ENCODE peak calls at places on chromosomes 7 and 10, in six cellular contexts. O is pancreas, T is AG04450, S is GM23338, E is heart left ventricle, L is right atrium auricular region. U is an unnamed sample.

GRCh38 chr10:77513783-77514331 is 123.8 kb downstream of the KCNMA1 start:
- DNase-seq in O (peak), T (peak), S (peak), E (peak), L (no peak), U (peak)

GRCh38 chr10:58982470-58983239 is 193.8 kb upstream of the PHYHIPL start:
- DNase-seq in O (no peak), T (no peak), S (no peak), E (no peak), L (no peak), U (no peak)

GRCh38 chr7:158018061-158018796 is 569.4 kb downstream of the PTPRN2 start:
- DNase-seq in O (no peak), T (no peak), S (no peak), E (no peak), L (peak), U (no peak)

GRCh38 chr7:117323585-117323876 is 673 bp upstream of the WNT2 start:
- DNase-seq in O (no peak), T (no peak), S (peak), E (no peak), L (no peak), U (no peak)

GRCh38 chr7:36928718-36929117 is 204.4 kb upstream of the AOAH start:
- DNase-seq in O (no peak), T (no peak), S (no peak), E (no peak), L (no peak), U (no peak)

GRCh38 chr10:118850418-118851061 is 95.8 kb upstream of the CACUL1 start:
- DNase-seq in O (peak), T (no peak), S (peak), E (peak), L (peak), U (peak)

GRCh38 chr7:1271046-1271445 is 38.4 kb downstream of the UNCX start:
- DNase-seq in O (no peak), T (no peak), S (no peak), E (no peak), L (no peak), U (no peak)

GRCh38 chr7:28855538-28856217 is 102.5 kb downstream of the TRIL start:
- DNase-seq in O (peak), T (peak), S (no peak), E (no peak), L (no peak), U (peak)

GRCh38 chr10:109866168-109866994 is 56.9 kb downstream of the XPNPEP1 start:
- DNase-seq in O (no peak), T (no peak), S (peak), E (peak), L (peak), U (peak)

GRCh38 chr10:13789448-13789829 is 202.7 kb downstream of the PRPF18 start:
- DNase-seq in O (no peak), T (no peak), S (no peak), E (no peak), L (no peak), U (no peak)

GRCh38 chr7:137992738-137993394 is 9.0 kb downstream of the CREB3L2 start:
- DNase-seq in O (no peak), T (peak), S (no peak), E (peak), L (peak), U (peak)

DNA sequence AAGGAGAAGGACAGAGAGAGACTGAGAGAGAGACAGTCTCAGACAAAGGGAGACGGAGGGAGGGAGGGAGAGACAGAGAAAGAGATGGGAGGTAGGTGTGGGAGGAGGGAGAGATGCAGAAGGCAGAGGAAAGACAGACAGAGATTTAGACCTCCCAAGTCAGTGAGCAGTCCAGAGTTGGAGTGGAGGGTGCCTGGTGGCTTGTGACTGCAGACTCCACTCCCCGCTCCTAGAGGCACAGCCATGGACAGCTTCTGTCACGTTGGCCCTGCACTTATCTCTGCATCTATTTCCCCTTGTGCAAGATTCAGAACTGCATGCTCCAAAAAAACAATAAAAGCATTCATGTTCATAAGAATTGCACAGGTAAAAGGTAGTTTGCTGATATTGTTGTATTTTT is 10.7 kb downstream of the IKZF1 start:
- DNase-seq in O (no peak), T (no peak), S (no peak), E (no peak), L (no peak), U (no peak)
- H3K4me3 ChIP-seq in O (no peak), T (no peak), S (no peak), E (no peak), L (no peak), U (no peak)

GRCh38 chr10:127720142-127720541 is 16.8 kb upstream of the FOXI2 start:
- DNase-seq in O (no peak), T (no peak), S (no peak), E (no peak), L (no peak), U (no peak)

GRCh38 chr10:127715782-127716378 is 21.1 kb upstream of the FOXI2 start:
- DNase-seq in O (no peak), T (no peak), S (peak), E (no peak), L (no peak), U (peak)

GRCh38 chr10:127715249-127715648 is 21.7 kb upstream of the FOXI2 start:
- DNase-seq in O (no peak), T (no peak), S (peak), E (no peak), L (no peak), U (no peak)

GRCh38 chr10:127720903-127721302 is 16.1 kb upstream of the FOXI2 start:
- DNase-seq in O (no peak), T (no peak), S (peak), E (no peak), L (no peak), U (no peak)
- TF ChIP-seq CTCF in O (no peak), T (no peak), S (peak), E (no peak), L (no peak), U (no peak)

GRCh38 chr10:46092523-46093195 is 46.6 kb upstream of the MSMB start:
- DNase-seq in O (no peak), T (no peak), S (no peak), E (no peak), L (peak), U (no peak)

GRCh38 chr10:46094931-46095755 is 49.1 kb upstream of the MSMB start:
- DNase-seq in O (no peak), T (no peak), S (no peak), E (no peak), L (no peak), U (no peak)

GRCh38 chr10:46096426-46096825 is 50.4 kb upstream of the MSMB start:
- DNase-seq in O (no peak), T (no peak), S (no peak), E (no peak), L (no peak), U (peak)

GRCh38 chr10:46091834-46092522 is 45.9 kb upstream of the MSMB start:
- DNase-seq in O (no peak), T (no peak), S (no peak), E (no peak), L (peak), U (no peak)

DNA sequence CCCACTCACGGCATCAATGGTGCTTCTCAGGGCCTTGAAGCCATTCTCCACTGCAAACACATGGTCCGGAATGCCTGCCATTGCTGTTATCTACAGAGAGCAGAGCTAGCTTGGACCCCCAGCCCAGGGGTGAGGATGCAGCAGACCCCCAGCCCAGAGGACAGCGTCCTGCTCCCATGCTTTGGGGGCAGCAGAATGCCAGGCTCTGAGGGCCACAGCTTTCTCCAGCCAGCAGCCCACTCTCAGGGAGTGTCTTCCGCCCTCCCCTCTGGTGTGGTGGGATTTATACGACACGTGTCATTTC is 48.1 kb upstream of the MSMB start:
- DNase-seq in O (no peak), T (no peak), S (no peak), E (no peak), L (peak), U (no peak)
- H3K4me3 ChIP-seq in O (no peak), T (no peak), S (no peak), E (no peak), L (no peak), U (no peak)

GRCh38 chr10:24777191-24777590 is 53.5 kb upstream of the ARHGAP21 start:
- DNase-seq in O (no peak), T (no peak), S (no peak), E (no peak), L (no peak), U (no peak)

DNA sequence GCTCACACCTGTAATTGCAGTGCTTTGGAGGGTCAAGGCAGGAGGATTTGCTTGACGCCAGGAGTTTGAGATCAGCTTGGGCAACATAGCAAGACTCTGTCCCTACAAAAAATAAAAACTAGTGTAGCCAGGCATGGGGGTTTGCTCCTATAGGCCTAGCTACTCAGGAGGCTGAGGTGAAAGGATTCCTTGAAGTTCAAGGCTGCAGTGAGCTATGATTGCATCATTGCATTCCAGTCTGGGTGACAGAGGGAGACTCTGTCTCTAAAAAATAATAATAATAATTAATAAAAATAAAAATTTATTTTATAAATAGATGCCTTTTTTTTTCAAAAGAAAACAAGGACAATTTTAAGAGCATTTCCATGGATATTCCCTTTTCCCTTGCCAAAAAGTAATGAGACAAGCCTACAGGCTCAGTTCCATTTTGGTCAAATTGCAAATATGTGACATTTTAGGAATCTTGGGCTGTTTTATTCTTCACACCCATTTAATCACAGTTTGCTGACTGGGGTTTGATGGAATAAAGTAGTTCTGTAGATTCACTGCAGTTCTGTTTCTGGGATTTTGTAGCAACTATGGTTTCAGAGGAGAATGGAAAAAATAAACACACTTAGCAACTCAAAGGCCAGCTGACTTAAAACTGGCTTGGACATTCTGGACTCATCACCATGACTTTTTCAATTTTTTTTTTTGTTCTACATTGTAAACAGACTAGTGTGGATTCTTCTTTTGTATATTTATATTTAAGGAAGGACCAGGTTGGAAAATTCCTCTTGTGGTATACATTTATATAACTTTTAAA is 48.5 kb upstream of the ARHGAP21 start:
- DNase-seq in O (no peak), T (peak), S (no peak), E (no peak), L (no peak), U (no peak)
- TF ChIP-seq CTCF in O (no peak), T (no peak), S (no peak), E (no peak), L (no peak), U (no peak)

GRCh38 chr7:148147438-148147837 is 443.1 kb upstream of the C7orf33 start:
- DNase-seq in O (no peak), T (no peak), S (no peak), E (no peak), L (no peak), U (no peak)
- H3K4me3 ChIP-seq in O (no peak), T (no peak), S (no peak), E (no peak), L (no peak), U (no peak)

GRCh38 chr7:30744075-30744417 is 7.9 kb upstream of the INMT start:
- DNase-seq in O (no peak), T (no peak), S (no peak), E (no peak), L (no peak), U (no peak)

GRCh38 chr7:30740417-30741181 is 11.3 kb upstream of the INMT start:
- DNase-seq in O (peak), T (peak), S (peak), E (peak), L (peak), U (peak)

GRCh38 chr7:30741289-30741688 is 10.6 kb upstream of the INMT start:
- DNase-seq in O (no peak), T (no peak), S (no peak), E (no peak), L (no peak), U (no peak)

GRCh38 chr7:30743371-30744074 is 8.4 kb upstream of the INMT start:
- DNase-seq in O (no peak), T (no peak), S (no peak), E (peak), L (no peak), U (peak)

GRCh38 chr7:30745251-30745650 is 6.7 kb upstream of the INMT start:
- DNase-seq in O (no peak), T (no peak), S (no peak), E (no peak), L (peak), U (no peak)
- TF ChIP-seq CTCF in O (no peak), T (no peak), S (no peak), E (no peak), L (no peak), U (no peak)

DNA sequence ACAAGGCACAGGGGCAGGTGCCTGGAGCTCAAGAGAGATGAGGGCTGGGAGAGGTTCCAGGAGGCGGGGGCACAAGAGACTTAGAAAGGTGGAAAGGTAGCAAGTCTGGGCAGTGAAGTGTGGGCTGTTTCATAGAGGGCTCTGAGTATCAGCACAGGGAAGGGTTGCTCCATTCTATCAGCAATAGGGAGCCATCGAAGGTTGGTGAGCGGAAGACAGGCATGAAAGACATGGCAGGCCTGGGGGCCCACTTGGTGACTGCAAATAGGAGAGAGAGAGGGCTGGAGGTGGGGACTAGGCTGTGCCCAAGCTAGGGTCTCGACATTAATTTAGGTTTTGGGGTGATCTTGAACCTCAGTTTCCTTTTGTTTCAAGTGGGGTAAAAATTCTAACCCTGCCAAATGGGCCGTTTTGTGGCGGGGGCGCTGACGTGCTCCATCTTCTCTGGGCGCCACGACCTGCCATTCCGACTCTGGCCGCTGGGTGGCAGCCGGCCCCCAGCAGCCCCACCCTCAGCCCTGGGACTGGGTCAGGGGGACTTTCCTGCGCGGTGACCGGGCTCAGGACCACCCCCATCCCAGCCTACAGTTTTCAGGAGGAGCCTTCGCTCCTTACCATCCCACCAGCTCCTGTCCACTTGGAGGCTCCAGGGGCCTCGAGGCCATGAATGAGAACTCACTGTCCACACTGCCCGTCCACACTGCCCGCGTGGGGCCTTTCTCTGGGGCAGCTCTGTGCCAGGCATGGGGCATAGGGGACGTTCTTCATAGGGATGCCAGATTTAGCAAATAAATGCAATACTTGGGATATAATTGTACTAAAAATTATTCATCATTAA is 37.2 kb upstream of the PCBD1 start:
- DNase-seq in O (no peak), T (no peak), S (peak), E (no peak), L (no peak), U (peak)
- H3K4me3 ChIP-seq in O (no peak), T (no peak), S (no peak), E (no peak), L (no peak), U (no peak)

GRCh38 chr10:131240691-131241090 is 70.8 kb downstream of the TCERG1L start:
- DNase-seq in O (no peak), T (no peak), S (no peak), E (no peak), L (no peak), U (no peak)

GRCh38 chr10:131243076-131243475 is 68.4 kb downstream of the TCERG1L start:
- DNase-seq in O (no peak), T (no peak), S (no peak), E (no peak), L (no peak), U (no peak)

GRCh38 chr10:131239926-131240325 is 71.6 kb downstream of the TCERG1L start:
- DNase-seq in O (no peak), T (no peak), S (no peak), E (no peak), L (no peak), U (no peak)

GRCh38 chr10:131244836-131245235 is 66.7 kb downstream of the TCERG1L start:
- DNase-seq in O (no peak), T (no peak), S (no peak), E (no peak), L (no peak), U (no peak)

DNA sequence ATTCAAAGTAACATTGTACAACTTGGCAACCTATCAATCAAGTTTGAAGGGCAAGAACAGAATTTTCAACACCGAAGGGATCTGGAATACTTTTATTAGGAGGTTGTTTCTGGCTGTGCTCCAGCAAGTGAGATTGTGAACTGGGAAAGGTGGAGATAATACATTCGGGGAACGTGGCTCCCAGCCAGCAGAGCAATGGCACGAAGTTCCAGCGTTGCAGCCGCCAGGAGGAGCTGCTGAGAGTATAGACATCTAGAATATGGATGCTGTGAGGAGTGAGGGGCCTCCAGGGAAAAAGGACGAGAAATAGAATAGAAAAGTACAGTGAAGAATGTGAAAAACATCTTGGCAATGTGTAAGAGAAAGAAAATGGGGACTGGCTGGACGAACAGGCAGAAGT is 69.5 kb downstream of the TCERG1L start:
- DNase-seq in O (peak), T (no peak), S (peak), E (no peak), L (no peak), U (no peak)
- TF ChIP-seq CTCF in O (peak), T (no peak), S (peak), E (no peak), L (no peak), U (no peak)

GRCh38 chr7:100190059-100190711 is 12.5 kb downstream of the STAG3 start:
- DNase-seq in O (no peak), T (peak), S (peak), E (no peak), L (no peak), U (peak)
- H3K4me3 ChIP-seq in O (no peak), T (no peak), S (no peak), E (no peak), L (no peak), U (no peak)

GRCh38 chr7:75986147-75986781 is 8.1 kb downstream of the TMEM120A start:
- DNase-seq in O (no peak), T (no peak), S (no peak), E (peak), L (no peak), U (no peak)
- TF ChIP-seq CTCF in O (no peak), T (no peak), S (no peak), E (no peak), L (no peak), U (no peak)